ENCODE peak calls at places on chromosomes 1 and 21, in five cellular contexts. X is lower leg skin, K is OCI-LY7, O is NAMALWA, J is DMS 273 treated with DMSO at 0.1 percent for 48 hours. N is an unnamed sample.

GRCh38 chr1:174795806-174796205 is 203.9 kb upstream of the CACYBP start:
- DNase-seq in X (no peak), K (no peak), O (no peak), J (no peak), N (no peak)

GRCh38 chr1:224621813-224622682 is 5.9 kb downstream of the CNIH3 start:
- DNase-seq in X (no peak), K (no peak), O (no peak), J (no peak), N (no peak)

GRCh38 chr1:85283475-85284199 is 7.2 kb upstream of the BCL10 start:
- DNase-seq in X (no peak), K (no peak), O (no peak), J (no peak), N (peak)

GRCh38 chr1:93196591-93196990 is 16.1 kb downstream of the CCDC18 start:
- DNase-seq in X (no peak), K (no peak), O (no peak), J (no peak), N (no peak)

GRCh38 chr1:100037665-100038400 is 68.0 kb downstream of the SLC35A3 start:
- DNase-seq in X (peak), K (peak), O (peak), J (peak), N (peak)

GRCh38 chr1:172351761-172352161 is 68.7 kb upstream of the C1orf105 start:
- DNase-seq in X (no peak), K (no peak), O (no peak), J (no peak), N (no peak)

GRCh38 chr21:24716306-24716918 is 890.9 kb downstream of the MRPL39 start:
- DNase-seq in X (no peak), K (no peak), O (no peak), J (no peak), N (no peak)

GRCh38 chr1:12124693-12125421 is 41.9 kb upstream of the TNFRSF1B start:
- DNase-seq in X (peak), K (peak), O (peak), J (peak), N (peak)

GRCh38 chr1:177780096-177780700 is 189.7 kb downstream of the SEC16B start:
- DNase-seq in X (no peak), K (peak), O (peak), J (peak), N (peak)

GRCh38 chr1:176178316-176178715 is 28.8 kb downstream of the COP1 start:
- DNase-seq in X (no peak), K (peak), O (peak), J (no peak), N (no peak)

N was measured in gastrocnemius medialis.